ENCODE peak calls at places on chromosomes 12 and 14, in seven cellular contexts. R is Calu3, V is mesendoderm, U is progenitor cell of endocrine pancreas, P is MCF 10A, F is GM23248, C is SW480. I is an unnamed sample.

GRCh38 chr12:129381717-129382116 is 522.1 kb downstream of the TMEM132D start:
- DNase-seq in C (no peak), U (no peak), V (no peak), P (no peak), R (no peak), F (no peak), I (no peak)

GRCh38 chr12:75771023-75771422 is 259.6 kb upstream of the KRR1 start:
- DNase-seq in U (no peak), R (no peak), C (no peak), V (no peak), P (no peak), F (no peak), I (no peak)

GRCh38 chr14:91138511-91139359 is 24.9 kb downstream of the DGLUCY start:
- DNase-seq in P (peak), C (peak), F (peak), R (peak), V (peak), U (no peak), I (no peak)

GRCh38 chr12:43282106-43282505 is 269.9 kb downstream of the ADAMTS20 start:
- DNase-seq in R (no peak), C (peak), F (peak), U (no peak), V (no peak), P (peak), I (no peak)

GRCh38 chr14:68391292-68392014 is 401.4 kb downstream of the ZFP36L1 start:
- DNase-seq in R (no peak), F (peak), U (no peak), P (no peak), C (no peak), V (no peak), I (peak)

GRCh38 chr12:27343255-27344000 is 10.8 kb downstream of the BMAL2 start:
- DNase-seq in P (peak), C (peak), V (peak), U (no peak), F (peak), R (peak), I (no peak)

GRCh38 chr14:102849522-102850379 is 72.5 kb downstream of the TRAF3 start:
- DNase-seq in U (no peak), R (no peak), C (no peak), F (peak), V (no peak), P (no peak), I (peak)

GRCh38 chr12:46266382-46266791 is 2.5 kb downstream of the SLC38A1 start:
- DNase-seq in F (peak), V (peak), U (no peak), R (peak), C (peak), P (peak), I (no peak)

GRCh38 chr14:101446387-101446969 is 114.8 kb upstream of the DIO3 start:
- DNase-seq in C (peak), V (no peak), F (no peak), U (no peak), P (no peak), R (no peak), I (no peak)

GRCh38 chr14:89443002-89443660 is 26.1 kb upstream of the FOXN3 start:
- DNase-seq in C (no peak), U (no peak), V (peak), R (no peak), P (no peak), F (peak), I (no peak)

GRCh38 chr12:43198608-43199007 is 353.4 kb downstream of the ADAMTS20 start:
- DNase-seq in C (no peak), V (no peak), U (no peak), R (no peak), P (no peak), F (no peak), I (no peak)

GRCh38 chr12:75850751-75851462 is 180.7 kb downstream of the PHLDA1 start:
- DNase-seq in V (peak), C (no peak), F (peak), R (no peak), P (peak), U (no peak), I (no peak)

GRCh38 chr14:84029720-84030119 is 1500.2 kb upstream of the FLRT2 start:
- DNase-seq in C (no peak), V (no peak), P (no peak), R (no peak), U (no peak), F (no peak), I (no peak)

GRCh38 chr14:61102549-61103466 is 121.8 kb downstream of the SLC38A6 start:
- DNase-seq in U (no peak), P (no peak), R (no peak), C (no peak), V (peak), F (peak), I (no peak)

GRCh38 chr14:85934123-85934885 is 404.4 kb downstream of the FLRT2 start:
- DNase-seq in C (peak), P (peak), F (peak), R (peak), U (no peak), V (no peak), I (peak)

GRCh38 chr12:118220697-118221096 is 84.8 kb downstream of the PEBP1 start:
- DNase-seq in R (no peak), C (no peak), P (no peak), V (no peak), U (no peak), F (no peak), I (no peak)

GRCh38 chr12:92629349-92630065 is 73.3 kb upstream of the PLEKHG7 start:
- DNase-seq in P (no peak), R (no peak), F (no peak), U (no peak), V (peak), C (no peak), I (no peak)

GRCh38 chr14:67526676-67527459 is 6.2 kb upstream of the PLEKHH1 start:
- DNase-seq in P (peak), R (peak), F (peak), V (peak), C (peak), U (no peak), I (peak)

GRCh38 chr12:122022393-122023338 is 982 bp downstream of the BCL7A start:
- DNase-seq in U (peak), F (peak), P (peak), V (peak), C (no peak), R (peak), I (peak)

GRCh38 chr14:103629503-103630121 is 601 bp downstream of the KLC1 start:
- DNase-seq in C (peak), V (peak), P (peak), U (peak), R (peak), F (peak), I (peak)

GRCh38 chr12:100926669-100927248 is 132.2 kb downstream of the ANO4 start:
- DNase-seq in P (peak), U (peak), C (peak), F (peak), R (peak), V (peak), I (no peak)

GRCh38 chr12:120220838-120221575 is 20.1 kb upstream of the RPLP0 start:
- DNase-seq in F (no peak), P (no peak), V (no peak), R (no peak), C (no peak), U (no peak), I (no peak)

GRCh38 chr12:17197971-17198370 is 592.0 kb upstream of the LMO3 start:
- DNase-seq in F (no peak), R (no peak), V (no peak), P (no peak), C (no peak), U (no peak), I (no peak)

GRCh38 chr12:12859690-12860089 is 31.7 kb upstream of the GPRC5A start:
- DNase-seq in P (peak), U (no peak), F (peak), R (no peak), C (no peak), V (no peak), I (no peak)

GRCh38 chr14:28407931-28408330 is 358.7 kb upstream of the FOXG1 start:
- DNase-seq in F (no peak), C (no peak), R (no peak), U (no peak), P (no peak), V (no peak), I (no peak)

GRCh38 chr12:126789963-126790362 is 1477.0 kb upstream of the TMEM132C start:
- DNase-seq in P (no peak), C (no peak), F (no peak), R (no peak), U (no peak), V (no peak), I (no peak)

GRCh38 chr14:24213866-24214652 is 771 bp upstream of the CHMP4A start:
- DNase-seq in R (no peak), V (peak), U (no peak), F (no peak), P (no peak), C (no peak), I (no peak)

GRCh38 chr14:91892918-91893527 is 25.7 kb upstream of the TC2N start:
- DNase-seq in F (peak), C (peak), R (peak), U (no peak), V (peak), P (peak), I (peak)

GRCh38 chr14:75249251-75249957 is 29.2 kb upstream of the FOS start:
- DNase-seq in R (peak), C (peak), P (peak), V (no peak), F (no peak), U (no peak), I (no peak)

GRCh38 chr12:49903351-49903699 is 375 bp downstream of the FAIM2 start:
- DNase-seq in C (no peak), F (no peak), P (no peak), R (no peak), U (no peak), V (no peak), I (no peak)

GRCh38 chr12:76318773-76319594 is 29.2 kb downstream of the BBS10 start:
- DNase-seq in R (no peak), U (no peak), P (no peak), C (no peak), V (no peak), F (peak), I (no peak)

GRCh38 chr14:73713804-73714655 is at the start of gene PNMA1:
- DNase-seq in V (peak), R (peak), U (peak), F (peak), P (peak), C (peak), I (peak)

GRCh38 chr14:22159049-22159448 is 430.0 kb downstream of the DAD1 start:
- DNase-seq in R (peak), F (no peak), V (no peak), P (peak), U (no peak), C (peak), I (no peak)